ENCODE peak calls at places on chromosomes 1 and 21, in four cellular contexts. Y is IMR-90, W is tibial nerve, D is transverse colon. C is an unnamed sample.

GRCh38 chr1:5904551-5904950 is 87.7 kb downstream of the NPHP4 start:
- DNase-seq in Y (no peak), W (no peak), D (no peak), C (no peak)

GRCh38 chr1:108511764-108512163 is 48.1 kb upstream of the EEIG2 start:
- DNase-seq in Y (no peak), W (no peak), D (no peak), C (no peak)

GRCh38 chr1:232868793-232869491 is 63.7 kb downstream of the MAP10 start:
- DNase-seq in Y (peak), W (peak), D (no peak), C (no peak)

GRCh38 chr21:26846036-26846931 is 1.1 kb upstream of the ADAMTS1 start:
- DNase-seq in Y (peak), W (peak), D (peak), C (peak)

GRCh38 chr1:98277111-98277510 is 356.3 kb upstream of the DPYD start:
- DNase-seq in Y (peak), W (no peak), D (no peak), C (no peak)

GRCh38 chr1:214146523-214146922 is 134.4 kb upstream of the SMYD2 start:
- DNase-seq in Y (no peak), W (no peak), D (peak), C (no peak)

GRCh38 chr1:160376525-160377131 is 9.8 kb downstream of the NHLH1 start:
- DNase-seq in Y (peak), W (peak), D (peak), C (peak)

GRCh38 chr1:168512864-168513595 is 30.8 kb downstream of the XCL2 start:
- DNase-seq in Y (no peak), W (no peak), D (no peak), C (no peak)

GRCh38 chr1:150165622-150166612 is 16.2 kb downstream of the PLEKHO1 start:
- DNase-seq in Y (peak), W (peak), D (peak), C (peak)

GRCh38 chr1:180358649-180359048 is 128.6 kb downstream of the LHX4 start:
- DNase-seq in Y (peak), W (no peak), D (no peak), C (no peak)

GRCh38 chr1:48471103-48471502 is 901 bp downstream of the SPATA6 start:
- DNase-seq in Y (no peak), W (no peak), D (no peak), C (peak)

GRCh38 chr21:44709426-44710293 is 1.7 kb downstream of the TSPEAR start:
- DNase-seq in Y (peak), W (no peak), D (no peak), C (no peak)

GRCh38 chr1:40344597-40344996 is 27.5 kb upstream of the COL9A2 start:
- DNase-seq in Y (peak), W (peak), D (peak), C (no peak)

DNA sequence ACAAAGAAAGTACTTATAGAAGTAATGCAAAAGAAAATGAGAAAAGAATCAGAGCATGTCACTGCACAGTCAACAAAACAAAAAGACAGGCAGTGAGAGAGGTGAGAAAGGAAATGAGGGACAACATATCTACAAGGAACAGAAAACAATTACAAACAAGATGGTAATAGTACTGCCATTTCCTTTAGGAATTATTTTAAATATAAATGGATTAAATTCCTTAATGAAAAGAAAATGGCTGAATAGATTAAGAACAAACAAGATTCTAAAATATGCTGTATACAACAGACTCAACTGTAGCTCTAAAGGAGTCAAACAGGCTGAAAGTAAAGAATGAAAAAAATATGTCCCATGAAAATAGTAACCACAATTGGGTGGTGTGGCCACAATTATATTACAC is 22.1 kb upstream of the ZNF124 start:
- DNase-seq in Y (no peak), W (no peak), D (no peak), C (no peak)
- TF ChIP-seq CTCF in Y (no peak), W (no peak), D (no peak), C (no peak)

GRCh38 chr1:154857441-154858215 is 12.5 kb downstream of the KCNN3 start:
- DNase-seq in Y (no peak), W (no peak), D (no peak), C (no peak)
- H3K4me3 ChIP-seq in Y (no peak), W (no peak), D (no peak), C (no peak)

DNA sequence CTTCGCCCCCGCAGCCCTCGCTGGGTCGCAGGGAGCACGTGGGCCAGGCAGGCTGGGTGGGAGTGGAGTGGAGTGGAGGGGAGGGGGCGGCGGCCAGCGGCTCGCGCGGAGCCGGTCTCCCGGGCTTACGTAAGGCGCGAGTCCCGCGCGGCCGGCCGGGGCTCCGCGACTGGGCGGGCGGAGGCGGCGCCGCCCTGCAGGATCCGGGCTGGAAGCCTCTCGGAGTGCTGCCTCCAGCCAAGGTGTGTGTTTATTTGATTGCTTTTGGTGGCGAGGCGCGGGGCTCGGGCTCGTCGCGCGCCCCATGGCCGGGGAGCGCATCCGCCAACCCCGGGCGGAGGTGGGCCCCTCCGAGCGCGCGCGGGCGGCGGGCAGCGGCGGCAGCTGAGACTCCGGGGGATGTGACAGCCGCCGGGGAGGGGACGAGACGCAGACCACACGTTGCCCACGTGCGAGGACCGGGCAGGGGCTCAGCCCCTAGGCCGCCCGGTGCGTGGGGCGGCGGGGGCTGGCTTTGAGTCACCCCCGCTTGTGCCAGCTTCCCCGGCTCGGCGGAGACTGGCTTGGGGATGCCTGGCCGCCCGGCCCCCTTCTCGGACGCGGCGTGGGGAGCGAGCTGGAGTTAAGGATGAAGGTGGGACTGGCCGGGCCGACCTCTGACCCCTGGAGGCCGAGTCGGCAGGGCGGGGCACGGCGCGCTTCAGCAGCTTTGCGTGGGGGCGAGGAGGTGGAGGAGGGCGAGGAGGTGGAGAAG is 402 bp upstream of the AK4 start:
- DNase-seq in Y (no peak), W (peak), D (peak), C (peak)
- TF ChIP-seq POLR2A in Y (no peak), W (no peak), D (no peak), C (no peak)

GRCh38 chr1:155977607-155978324 is 581 bp downstream of the ARHGEF2 start:
- DNase-seq in Y (no peak), W (no peak), D (peak), C (peak)

GRCh38 chr1:155978973-155979429 is 654 bp upstream of the ARHGEF2 start:
- DNase-seq in Y (peak), W (no peak), D (peak), C (peak)

GRCh38 chr1:155976913-155977606 is 1.3 kb downstream of the ARHGEF2 start:
- DNase-seq in Y (no peak), W (no peak), D (peak), C (no peak)

GRCh38 chr1:155979525-155980343 is 1.4 kb upstream of the ARHGEF2 start:
- DNase-seq in Y (no peak), W (no peak), D (peak), C (peak)

GRCh38 chr1:155978325-155978972 is at the start of gene ARHGEF2:
- DNase-seq in Y (peak), W (peak), D (peak), C (peak)
- TF ChIP-seq CTCF in Y (peak), W (peak), D (peak), C (peak)

GRCh38 chr1:61318319-61319125 is 236.2 kb downstream of the NFIA start:
- DNase-seq in Y (peak), W (peak), D (peak), C (peak)
- H3K4me3 ChIP-seq in Y (no peak), W (no peak), D (no peak), C (no peak)

GRCh38 chr1:26913754-26914619 is at the start of gene NR0B2:
- DNase-seq in Y (no peak), W (no peak), D (peak), C (no peak)
- TF ChIP-seq POLR2A in Y (no peak), W (no peak), D (peak), C (no peak)